ENCODE peak calls at places on chromosomes 7 and 10, in ten cellular contexts. Q is ELF-1; J is stimulated activated naive CD8-positive, alpha-beta T cell treated with anti-CD3 and anti-CD28 coated beads, Interleukin-15, Interleukin-2, amounts not matched to agents 100 U/mL and 50 U/mL, for 24 hours; N is frontal cortex; T is H7; L is germinal center; D is NCI-H1092; A is Calu3; G is AG09309; Y is Ammon's horn. O is an unnamed sample.

GRCh38 chr7:25711940-25712339 is 440.1 kb upstream of the NFE2L3 start:
- DNase-seq in L (no peak), G (no peak), A (no peak), T (no peak), J (no peak), D (no peak), N (no peak), Y (no peak), Q (no peak), O (no peak)

GRCh38 chr7:69597278-69598076 is 798 bp upstream of the AUTS2 start:
- DNase-seq in Y (peak), D (peak), L (peak), Q (peak), N (no peak), T (peak), A (no peak), G (no peak), J (peak), O (peak)

GRCh38 chr10:74189999-74190421 is 39.0 kb downstream of the ADK start:
- DNase-seq in A (peak), T (no peak), L (peak), D (no peak), G (peak), Q (peak), N (no peak), J (no peak), Y (peak), O (no peak)

GRCh38 chr7:96285579-96285978 is 36.3 kb downstream of the SLC25A13 start:
- DNase-seq in T (no peak), Q (no peak), Y (no peak), J (no peak), D (no peak), N (no peak), G (no peak), A (no peak), L (no peak), O (no peak)

GRCh38 chr10:34744590-34744989 is 70.5 kb downstream of the PARD3 start:
- DNase-seq in J (no peak), N (no peak), Q (no peak), Y (no peak), A (no peak), D (no peak), G (no peak), T (no peak), L (no peak), O (no peak)

GRCh38 chr7:123054357-123055133 is 59.0 kb upstream of the TAS2R16 start:
- DNase-seq in T (no peak), N (no peak), Y (no peak), L (no peak), Q (peak), J (no peak), G (no peak), A (peak), D (no peak), O (no peak)

GRCh38 chr10:58512470-58513188 is at the start of gene BICC1:
- DNase-seq in A (peak), N (peak), G (no peak), L (peak), T (peak), Y (peak), J (peak), Q (peak), D (peak), O (peak)

GRCh38 chr10:124063736-124064135 is 29.7 kb downstream of the CHST15 start:
- DNase-seq in T (peak), Y (peak), Q (no peak), L (peak), D (no peak), A (no peak), G (peak), J (no peak), N (peak), O (no peak)

O was measured in progenitor cell of endocrine pancreas.